ENCODE peak calls at places on chromosomes 1 and 21, in seven cellular contexts. C is cardiac septum; P is activated T-helper 9 cell treated with anti-CD3 and anti-CD28 coated beads, Interleukin-2, amount 50 U/mL, for 16 hours; A is HS-5; T is uterus; M is T follicular helper cell; Q is activated CD8-positive, alpha-beta memory T cell treated with anti-CD3 and anti-CD28 coated beads, Interleukin-2, amount 10 ng/mL, durations not matched to agents 7 days and 5 days. J is an unnamed sample.

GRCh38 chr1:234604393-234604725 is 5.6 kb downstream of the IRF2BP2 start:
- DNase-seq in C (no peak), A (no peak), P (no peak), Q (no peak), M (no peak), T (no peak), J (no peak)

GRCh38 chr1:110097507-110098221 is 14.6 kb upstream of the UBL4B start:
- DNase-seq in P (no peak), A (no peak), C (no peak), T (no peak), M (no peak), Q (no peak), J (no peak)

GRCh38 chr1:60835649-60836048 is 246.7 kb upstream of the NFIA start:
- DNase-seq in C (no peak), P (no peak), Q (no peak), M (no peak), T (no peak), A (no peak), J (no peak)

GRCh38 chr1:32884726-32885125 is 1.6 kb upstream of the HPCA start:
- DNase-seq in Q (no peak), A (no peak), C (no peak), P (no peak), T (no peak), M (no peak), J (no peak)

GRCh38 chr1:25998075-25998761 is 355 bp upstream of the PAFAH2 start:
- DNase-seq in Q (peak), A (peak), M (peak), C (peak), T (peak), P (peak), J (peak)

GRCh38 chr21:31730687-31731111 is 1.2 kb downstream of the SCAF4 start:
- DNase-seq in C (no peak), P (no peak), M (no peak), T (no peak), Q (no peak), A (no peak), J (no peak)

GRCh38 chr1:151846062-151846568 is 6.5 kb upstream of the C2CD4D start:
- DNase-seq in A (no peak), P (no peak), T (no peak), M (no peak), Q (no peak), C (peak), J (peak)

GRCh38 chr1:19512545-19512944 is 27.2 kb upstream of the CAPZB start:
- DNase-seq in C (no peak), T (no peak), M (no peak), P (no peak), Q (no peak), A (peak), J (no peak)

GRCh38 chr1:28855469-28855944 is 43.5 kb downstream of the OPRD1 start:
- DNase-seq in M (no peak), P (no peak), C (no peak), A (no peak), Q (no peak), T (no peak), J (no peak)

GRCh38 chr21:31222142-31222541 is 121.9 kb downstream of the TIAM1 start:
- DNase-seq in Q (no peak), A (no peak), P (no peak), T (no peak), M (no peak), C (no peak), J (no peak)

GRCh38 chr1:2630498-2631135 is 2.2 kb downstream of the MMEL1 start:
- DNase-seq in M (no peak), Q (no peak), P (no peak), T (no peak), C (peak), A (no peak), J (no peak)

GRCh38 chr21:42440187-42440792 is 36.6 kb downstream of the UBASH3A start:
- DNase-seq in M (no peak), C (no peak), Q (no peak), P (no peak), A (no peak), T (no peak), J (no peak)

GRCh38 chr1:111030590-111030989 is 66.9 kb upstream of the LRIF1 start:
- DNase-seq in P (peak), A (no peak), M (peak), Q (peak), C (no peak), T (no peak), J (peak)

GRCh38 chr1:201686709-201687455 is 142.1 kb upstream of the IPO9 start:
- DNase-seq in T (no peak), P (no peak), M (no peak), C (no peak), A (no peak), Q (no peak), J (no peak)

GRCh38 chr1:110337704-110338199 is 1.4 kb upstream of the RBM15 start:
- DNase-seq in M (no peak), C (peak), P (peak), T (peak), Q (peak), A (no peak), J (no peak)

GRCh38 chr1:244291171-244291866 is 160.4 kb downstream of the ADSS2 start:
- DNase-seq in A (no peak), T (no peak), Q (no peak), P (no peak), M (no peak), C (no peak), J (no peak)

GRCh38 chr1:212482352-212483153 is 49.8 kb downstream of the NENF start:
- DNase-seq in A (no peak), Q (no peak), C (no peak), T (no peak), M (no peak), P (no peak), J (no peak)

GRCh38 chr1:211135342-211135950 is 1.5 kb upstream of the KCNH1 start:
- DNase-seq in C (no peak), A (peak), P (no peak), M (no peak), Q (no peak), T (no peak), J (peak)

GRCh38 chr1:94527447-94528031 is 14.0 kb downstream of the F3 start:
- DNase-seq in Q (no peak), T (no peak), P (no peak), C (no peak), A (no peak), M (no peak), J (no peak)

GRCh38 chr1:184163674-184164470 is 112.3 kb downstream of the TSEN15 start:
- DNase-seq in Q (peak), T (no peak), M (no peak), A (no peak), P (no peak), C (no peak), J (no peak)

GRCh38 chr1:235351441-235351840 is 15.8 kb upstream of the TBCE start:
- DNase-seq in C (no peak), Q (no peak), T (no peak), M (no peak), A (no peak), P (no peak), J (no peak)

GRCh38 chr1:244732846-244733450 is 80.0 kb downstream of the DESI2 start:
- DNase-seq in T (no peak), Q (no peak), C (no peak), P (no peak), A (no peak), M (no peak), J (no peak)

J was measured in non-pigmented ciliary epithelial cell.